ENCODE peak calls at places on chromosomes 12 and 14, in ten cellular contexts. F is fibroblast of the aortic adventitia, D is astrocyte of the cerebellum, O is H54, A is tibial artery, K is left kidney, V is AG20443, G is hypothalamus, B is psoas muscle, N is K562. S is an unnamed sample.
A peak's percentile ranks its signal among the peaks of the same experiment; 100 is the strongest.

GRCh38 chr12:55728185-55728931 is 451 bp downstream of the CD63 start:
- DNase-seq in B (peak; percentile 85), F (peak; percentile 63), V (peak; percentile 66), G (peak; percentile 56), O (no peak), D (no peak), A (peak; percentile 93), K (peak; percentile 87), N (peak; percentile 63), S (peak; percentile 60)

GRCh38 chr12:93417967-93418480 is 23.7 kb downstream of the UBE2N start:
- DNase-seq in N (no peak), A (no peak), O (no peak), V (no peak), G (no peak), B (no peak), D (no peak), F (no peak), K (no peak), S (no peak)

GRCh38 chr12:44876554-44877275 is 600 bp upstream of the NELL2 start:
- DNase-seq in A (peak; percentile 59), V (peak; percentile 68), G (no peak), B (peak; percentile 15), N (peak; percentile 23), D (no peak), F (peak; percentile 8), O (no peak), K (peak; percentile 93), S (peak; percentile 33)

GRCh38 chr14:76323331-76324050 is 52.4 kb upstream of the ESRRB start:
- DNase-seq in N (no peak), O (no peak), K (no peak), D (no peak), G (no peak), A (no peak), F (no peak), V (no peak), B (no peak), S (no peak)

GRCh38 chr12:19850341-19851065 is 411.2 kb downstream of the AEBP2 start:
- DNase-seq in N (no peak), V (peak; percentile 42), A (peak; percentile 74), D (peak; percentile 65), F (peak; percentile 66), K (peak; percentile 64), O (no peak), G (no peak), B (no peak), S (no peak)

GRCh38 chr12:2058837-2059236 is 6.0 kb downstream of the CACNA1C start:
- DNase-seq in G (no peak), V (no peak), K (no peak), B (no peak), D (no peak), N (no peak), O (no peak), F (no peak), A (no peak), S (no peak)

GRCh38 chr14:33692762-33693161 is 258.1 kb downstream of the EGLN3 start:
- DNase-seq in F (peak; percentile 94), G (no peak), K (no peak), B (no peak), N (no peak), D (peak; percentile 92), V (peak; percentile 63), O (no peak), A (no peak), S (no peak)

GRCh38 chr14:30982583-30982982 is 42.9 kb upstream of the AP4S1 start:
- DNase-seq in V (no peak), G (no peak), B (no peak), K (no peak), A (no peak), D (no peak), N (no peak), F (no peak), O (no peak), S (no peak)

GRCh38 chr12:41439858-41440257 is 251.7 kb downstream of the PDZRN4 start:
- DNase-seq in V (no peak), F (no peak), G (no peak), O (no peak), N (no peak), K (no peak), B (no peak), D (no peak), A (no peak), S (no peak)

GRCh38 chr12:63897931-63898330 is 53.4 kb downstream of the SRGAP1 start:
- DNase-seq in V (no peak), F (peak; percentile 32), G (no peak), B (no peak), O (no peak), N (peak; percentile 18), K (no peak), A (no peak), D (no peak), S (no peak)

GRCh38 chr12:6927379-6927991 is at the start of gene ATN1:
- DNase-seq in F (peak; percentile 80), V (peak; percentile 80), O (no peak), A (peak; percentile 96), B (peak; percentile 84), N (peak; percentile 70), G (peak; percentile 67), K (peak; percentile 96), D (no peak), S (peak; percentile 59)

GRCh38 chr14:65850429-65851145 is 438.1 kb downstream of the FUT8 start:
- DNase-seq in B (no peak), K (no peak), A (no peak), V (no peak), F (no peak), D (peak; percentile 5), G (no peak), O (no peak), N (no peak), S (no peak)

GRCh38 chr14:93857500-93857899 is 69.2 kb upstream of the PRIMA1 start:
- DNase-seq in N (no peak), B (peak; percentile 19), K (peak; percentile 87), A (no peak), V (no peak), G (no peak), O (no peak), F (no peak), D (no peak), S (no peak)

GRCh38 chr12:103561174-103561573 is 25.9 kb upstream of the STAB2 start:
- DNase-seq in A (no peak), G (no peak), F (peak; percentile 32), O (no peak), B (no peak), D (no peak), K (no peak), N (no peak), V (no peak), S (peak; percentile 89)

GRCh38 chr14:61630399-61630798 is 64.9 kb upstream of the HIF1A start:
- DNase-seq in K (no peak), N (no peak), V (no peak), D (no peak), F (no peak), O (no peak), G (no peak), A (no peak), B (no peak), S (no peak)

GRCh38 chr12:128818065-128819022 is 5.4 kb downstream of the SLC15A4 start:
- DNase-seq in D (no peak), B (no peak), O (peak; percentile 67), N (no peak), F (peak; percentile 83), A (no peak), V (peak; percentile 73), G (no peak), K (no peak), S (peak; percentile 26)

GRCh38 chr12:104707794-104708558 is 250.1 kb downstream of the SLC41A2 start:
- DNase-seq in K (no peak), B (no peak), N (no peak), D (no peak), V (no peak), G (no peak), O (no peak), F (no peak), A (no peak), S (no peak)

GRCh38 chr14:35789651-35790050 is 19.4 kb downstream of the RALGAPA1 start:
- DNase-seq in B (no peak), F (no peak), K (no peak), O (no peak), V (peak; percentile 21), N (no peak), G (no peak), A (no peak), D (peak; percentile 74), S (no peak)

S was measured in A549.